ENCODE peak calls at places on chromosomes 3 and 15, in seven cellular contexts. V is T-helper 2 cell; T is right atrium auricular region; R is cerebellum; O is stimulated activated CD4-positive, alpha-beta T cell treated with anti-CD3 and anti-CD28 coated beads, Interleukin-15, amount 100 ng/mL, for 1 hour; I is dermis blood vessel endothelial cell; P is NCI-H774. G is an unnamed sample.

GRCh38 chr3:165770781-165771180 is 66.4 kb downstream of the BCHE start:
- DNase-seq in T (no peak), P (no peak), I (no peak), R (no peak), V (no peak), O (no peak), G (no peak)

GRCh38 chr15:25248583-25249235 is 190.1 kb downstream of the UBE3A start:
- DNase-seq in T (no peak), V (no peak), I (no peak), P (no peak), R (no peak), O (no peak), G (no peak)

GRCh38 chr3:124351430-124352142 is 359.7 kb upstream of the ROPN1 start:
- DNase-seq in P (peak; percentile 27), O (no peak), T (no peak), R (peak; percentile 36), I (peak; percentile 74), V (no peak), G (peak; percentile 64)

GRCh38 chr3:182710557-182711157 is 82.6 kb upstream of the ATP11B start:
- DNase-seq in I (peak; percentile 47), R (no peak), P (peak; percentile 41), T (no peak), O (no peak), V (no peak), G (peak; percentile 40)

GRCh38 chr15:34514251-34514760 is 69.1 kb downstream of the GOLGA8B start:
- DNase-seq in T (no peak), P (no peak), I (peak; percentile 21), V (peak; percentile 5), R (peak; percentile 25), O (no peak), G (peak; percentile 0)

GRCh38 chr3:10116138-10116460 is 624 bp downstream of the BRK1 start:
- DNase-seq in T (no peak), P (no peak), I (peak; percentile 59), O (no peak), R (no peak), V (no peak), G (no peak)

GRCh38 chr3:42531470-42531869 is 29.0 kb downstream of the VIPR1 start:
- DNase-seq in I (no peak), T (no peak), R (no peak), V (no peak), O (no peak), P (no peak), G (no peak)

GRCh38 chr3:89025185-89025584 is 82.2 kb upstream of the EPHA3 start:
- DNase-seq in R (no peak), I (no peak), V (no peak), O (no peak), P (no peak), T (no peak), G (no peak)

GRCh38 chr15:23013681-23014080 is 25.7 kb downstream of the TUBGCP5 start:
- DNase-seq in R (no peak), P (no peak), T (no peak), I (no peak), V (no peak), O (no peak), G (no peak)

GRCh38 chr15:70050970-70051369 is 46.7 kb downstream of the TLE3 start:
- DNase-seq in I (no peak), P (no peak), V (no peak), R (no peak), O (no peak), T (no peak), G (no peak)